ENCODE peak calls at places on chromosomes 13 and 19, in seven cellular contexts. L is GM12878, T is GM12892, G is HepG2, A is K562, U is SK-N-SH, Q is H1. F is an unnamed sample.

GRCh38 chr13:19182536-19182935 is 912 bp upstream of the TUBA3C start:
- DNase-seq in L (no peak), T (no peak), G (no peak), A (no peak), U (no peak), Q (no peak), F (no peak)

GRCh38 chr13:89584058-89584457 is 1763.4 kb upstream of the MIR17HG start:
- DNase-seq in L (no peak), T (no peak), G (no peak), A (no peak), U (peak; percentile 62), Q (no peak), F (no peak)

GRCh38 chr13:24995225-24995804 is 100.6 kb upstream of the PABPC3 start:
- DNase-seq in L (no peak), T (peak; percentile 39), G (peak; percentile 75), A (peak; percentile 39), U (peak; percentile 62), Q (peak; percentile 55), F (peak; percentile 53)

GRCh38 chr19:16829822-16830289 is 658 bp downstream of the SIN3B start:
- DNase-seq in L (no peak), T (no peak), G (no peak), A (peak; percentile 27), U (peak; percentile 54), Q (no peak), F (no peak)

GRCh38 chr13:85985791-85986190 is 186.6 kb upstream of the SLITRK6 start:
- DNase-seq in L (no peak), T (no peak), G (no peak), A (no peak), U (no peak), Q (no peak), F (no peak)

GRCh38 chr13:66492479-66492878 is 737.7 kb downstream of the PCDH9 start:
- DNase-seq in L (no peak), T (no peak), G (peak; percentile 3), A (peak; percentile 4), U (peak; percentile 4), Q (no peak), F (no peak)

GRCh38 chr19:17021793-17022590 is 4.6 kb downstream of the CPAMD8 start:
- DNase-seq in L (no peak), T (no peak), G (peak; percentile 11), A (no peak), U (no peak), Q (no peak), F (no peak)

GRCh38 chr19:42081584-42082258 is 5.8 kb downstream of the ZNF574 start:
- DNase-seq in L (no peak), T (no peak), G (peak; percentile 57), A (no peak), U (peak; percentile 57), Q (no peak), F (no peak)

GRCh38 chr13:75481176-75482069 is 546 bp downstream of the TBC1D4 start:
- DNase-seq in L (no peak), T (peak; percentile 15), G (no peak), A (peak; percentile 7), U (peak; percentile 78), Q (peak; percentile 86), F (peak; percentile 17)

GRCh38 chr13:73998631-73999030 is 135.6 kb downstream of the KLF12 start:
- DNase-seq in L (no peak), T (no peak), G (no peak), A (no peak), U (no peak), Q (no peak), F (no peak)

GRCh38 chr13:50990540-50991506 is 81.2 kb downstream of the RNASEH2B start:
- DNase-seq in L (no peak), T (no peak), G (no peak), A (no peak), U (peak; percentile 34), Q (no peak), F (no peak)

GRCh38 chr13:47433461-47434005 is 536.7 kb upstream of the HTR2A start:
- DNase-seq in L (no peak), T (no peak), G (no peak), A (no peak), U (no peak), Q (no peak), F (no peak)

DNA sequence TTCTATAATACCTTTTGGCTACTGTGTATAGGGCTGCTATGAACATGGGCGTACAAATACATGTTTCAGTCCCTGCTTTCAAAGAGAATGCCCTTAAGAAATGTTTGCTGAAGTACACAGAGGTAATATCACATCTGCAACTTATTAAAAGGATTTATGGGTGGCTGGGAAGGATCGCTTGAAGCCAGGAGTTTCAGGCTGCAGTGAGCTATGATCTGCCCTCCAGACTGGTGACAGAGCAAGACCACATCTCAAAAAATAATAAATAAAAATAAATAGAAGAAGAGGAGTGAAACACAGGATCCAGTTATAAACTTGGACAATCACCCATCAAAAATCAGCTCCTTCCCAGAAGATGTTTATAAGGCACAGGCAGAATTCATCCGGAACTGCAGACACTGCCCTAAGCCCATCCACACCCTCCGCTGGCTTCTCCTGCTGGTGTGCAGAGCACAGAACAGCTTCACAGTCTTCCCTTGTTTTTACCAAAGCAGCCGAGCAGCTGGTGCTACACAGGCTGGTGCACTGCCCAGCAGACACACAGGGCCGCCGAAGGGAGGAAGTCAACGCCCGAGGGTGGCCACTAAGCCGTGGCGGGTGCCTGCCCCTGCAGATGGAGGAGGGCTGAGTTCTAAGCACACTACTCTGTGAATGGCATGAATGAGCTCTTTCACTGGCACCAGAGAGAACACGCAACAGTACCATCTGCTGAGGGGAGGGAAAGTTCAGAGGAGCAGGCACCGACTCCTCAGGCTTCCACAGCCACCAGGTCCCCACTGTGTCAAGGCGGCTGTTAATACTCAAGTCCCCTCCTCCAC is 44.0 kb downstream of the BRD4 start:
- DNase-seq in L (no peak), T (no peak), G (no peak), A (no peak), U (peak; percentile 72), Q (no peak), F (no peak)
- TF ChIP-seq TAF1 in L (no peak), T (no peak), G (no peak), A (no peak), U (no peak), Q (no peak), F (no peak)

GRCh38 chr13:29923554-29924481 is 73.4 kb upstream of the UBL3 start:
- DNase-seq in L (no peak), T (peak; percentile 52), G (peak; percentile 99), A (peak; percentile 73), U (peak; percentile 38), Q (peak; percentile 81), F (peak; percentile 47)

GRCh38 chr13:29924482-29924884 is 74.1 kb upstream of the UBL3 start:
- DNase-seq in L (no peak), T (no peak), G (peak; percentile 44), A (no peak), U (no peak), Q (no peak), F (no peak)

GRCh38 chr13:29924951-29925350 is 74.5 kb upstream of the UBL3 start:
- DNase-seq in L (no peak), T (no peak), G (no peak), A (no peak), U (no peak), Q (no peak), F (no peak)

GRCh38 chr13:29926077-29926476 is 75.7 kb upstream of the UBL3 start:
- DNase-seq in L (no peak), T (no peak), G (no peak), A (no peak), U (no peak), Q (no peak), F (no peak)

DNA sequence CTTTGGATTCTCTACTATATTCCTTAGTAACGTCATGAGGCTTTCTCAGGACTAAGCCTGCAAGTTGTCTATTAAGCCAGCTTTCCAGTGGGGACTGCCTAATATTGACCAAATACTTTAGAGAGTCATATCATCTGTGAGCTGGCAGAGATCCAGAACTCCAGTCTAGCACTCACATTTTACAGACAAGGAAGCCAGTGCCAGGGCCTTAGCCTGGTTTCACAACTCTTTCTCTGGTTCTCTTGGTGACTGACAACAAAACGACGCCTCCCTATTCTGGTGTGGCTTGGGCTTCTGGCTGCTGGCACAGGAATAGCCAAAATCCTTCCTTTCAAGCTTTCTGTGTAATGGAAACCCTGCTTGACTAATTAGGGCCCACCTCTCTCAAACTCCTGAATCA is 75.0 kb upstream of the UBL3 start:
- DNase-seq in L (no peak), T (no peak), G (peak; percentile 89), A (no peak), U (peak; percentile 50), Q (no peak), F (no peak)
- TF ChIP-seq TAF1 in L (no peak), T (no peak), G (no peak), A (no peak), U (no peak), Q (no peak), F (no peak)

DNA sequence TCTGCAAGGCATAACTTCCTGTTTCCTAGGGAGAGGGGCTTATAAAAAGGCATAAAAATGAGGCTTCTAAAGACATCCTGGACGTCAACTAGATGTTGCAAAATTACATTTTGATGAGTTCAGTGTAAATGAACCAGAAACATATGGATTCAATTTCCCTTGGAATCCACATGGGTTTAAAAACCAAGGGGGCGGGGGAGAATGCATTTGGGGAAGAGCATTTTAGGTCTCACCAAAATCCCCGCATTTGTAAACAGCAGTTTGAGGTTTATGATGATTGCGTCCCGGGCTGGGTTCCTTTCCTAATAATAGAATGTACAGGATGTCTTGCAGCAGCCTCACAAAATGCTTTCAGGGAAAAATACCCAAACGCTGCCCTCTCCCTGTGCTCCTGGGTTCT is 407.8 kb downstream of the ZNF536 start:
- DNase-seq in L (no peak), T (no peak), G (no peak), A (no peak), U (no peak), Q (no peak), F (no peak)
- TF ChIP-seq TAF1 in L (no peak), T (no peak), G (no peak), A (no peak), U (no peak), Q (no peak), F (no peak)

GRCh38 chr13:58087566-58087965 is 456.0 kb downstream of the PCDH17 start:
- DNase-seq in L (no peak), T (no peak), G (no peak), A (no peak), U (no peak), Q (no peak), F (no peak)

GRCh38 chr13:58081301-58081820 is 449.8 kb downstream of the PCDH17 start:
- DNase-seq in L (no peak), T (no peak), G (no peak), A (no peak), U (no peak), Q (no peak), F (no peak)

GRCh38 chr13:58080806-58081205 is 449.3 kb downstream of the PCDH17 start:
- DNase-seq in L (no peak), T (no peak), G (no peak), A (no peak), U (no peak), Q (no peak), F (no peak)

DNA sequence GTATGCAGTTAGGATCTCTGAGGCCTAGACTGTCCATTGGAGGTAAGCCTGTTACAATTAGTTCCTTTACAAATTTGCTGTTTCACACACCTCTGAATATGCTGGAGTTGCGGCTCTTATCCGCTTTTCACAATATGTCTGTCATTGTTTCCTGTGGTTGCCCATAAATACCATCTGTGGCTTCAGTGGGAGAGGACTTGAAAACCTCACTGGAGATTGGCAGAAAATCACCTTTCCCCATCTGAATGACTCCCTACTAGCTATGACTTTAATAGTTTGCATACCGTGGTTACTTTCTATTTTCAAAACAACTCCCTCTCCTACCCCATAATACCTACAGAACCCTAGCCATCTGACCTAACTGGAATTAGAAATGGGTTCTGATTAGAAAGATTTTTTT is 454.3 kb downstream of the PCDH17 start:
- DNase-seq in L (no peak), T (no peak), G (no peak), A (no peak), U (no peak), Q (no peak), F (no peak)
- TF ChIP-seq TAF1 in L (no peak), T (no peak), G (no peak), A (no peak), U (no peak), Q (no peak), F (no peak)